ENCODE peak calls at places on chromosomes 3 and 15, in four cellular contexts. One of them, this sample, is unnamed.
A peak's percentile ranks its signal among the peaks of the same experiment; 100 is the strongest.

GRCh38 chr15:80173022-80173759 is 20.4 kb downstream of the FAH start:
- DNase-seq in heart left ventricle: no peak
- DNase-seq in activated T-helper 1 cell treated with anti-CD3 and anti-CD28 coated beads, Interleukin-2, amount 50 U/mL, for 16 hours: peak; percentile 29
- DNase-seq in SJSA1: no peak
- DNase-seq in this sample: peak; percentile 78

GRCh38 chr3:20108869-20109268 is 68.6 kb downstream of the KAT2B start:
- DNase-seq in heart left ventricle: no peak
- DNase-seq in activated T-helper 1 cell treated with anti-CD3 and anti-CD28 coated beads, Interleukin-2, amount 50 U/mL, for 16 hours: no peak
- DNase-seq in SJSA1: no peak
- DNase-seq in this sample: no peak

GRCh38 chr15:96234109-96234892 is 96.2 kb upstream of the NR2F2 start:
- DNase-seq in heart left ventricle: no peak
- DNase-seq in activated T-helper 1 cell treated with anti-CD3 and anti-CD28 coated beads, Interleukin-2, amount 50 U/mL, for 16 hours: no peak
- DNase-seq in SJSA1: peak; percentile 18
- DNase-seq in this sample: no peak

GRCh38 chr3:194622621-194623360 is 10.4 kb downstream of the TMEM44 start:
- DNase-seq in heart left ventricle: no peak
- DNase-seq in activated T-helper 1 cell treated with anti-CD3 and anti-CD28 coated beads, Interleukin-2, amount 50 U/mL, for 16 hours: no peak
- DNase-seq in SJSA1: no peak
- DNase-seq in this sample: no peak

GRCh38 chr15:64356443-64357040 is 569 bp upstream of the CSNK1G1 start:
- DNase-seq in heart left ventricle: no peak
- DNase-seq in activated T-helper 1 cell treated with anti-CD3 and anti-CD28 coated beads, Interleukin-2, amount 50 U/mL, for 16 hours: no peak
- DNase-seq in SJSA1: no peak
- DNase-seq in this sample: no peak

GRCh38 chr15:63832620-63833245 is 1.0 kb downstream of the HERC1 start:
- DNase-seq in heart left ventricle: no peak
- DNase-seq in activated T-helper 1 cell treated with anti-CD3 and anti-CD28 coated beads, Interleukin-2, amount 50 U/mL, for 16 hours: no peak
- DNase-seq in SJSA1: no peak
- DNase-seq in this sample: no peak

GRCh38 chr15:31221936-31222515 is 104.6 kb upstream of the KLF13 start:
- DNase-seq in heart left ventricle: no peak
- DNase-seq in activated T-helper 1 cell treated with anti-CD3 and anti-CD28 coated beads, Interleukin-2, amount 50 U/mL, for 16 hours: no peak
- DNase-seq in SJSA1: no peak
- DNase-seq in this sample: no peak

GRCh38 chr3:126350502-126351085 is 6.6 kb downstream of the KLF15 start:
- DNase-seq in heart left ventricle: no peak
- DNase-seq in activated T-helper 1 cell treated with anti-CD3 and anti-CD28 coated beads, Interleukin-2, amount 50 U/mL, for 16 hours: no peak
- DNase-seq in SJSA1: no peak
- DNase-seq in this sample: peak; percentile 11